ENCODE peak calls at places on chromosomes 12 and 14, in ten cellular contexts. M, Z, R, Y, V, I, O, F, D and S are unnamed samples.
A peak's percentile ranks its signal among the peaks of the same experiment; 100 is the strongest.

GRCh38 chr12:6285063-6285477 is 25.4 kb upstream of the PLEKHG6 start:
- DNase-seq in M (no peak), Z (peak; percentile 40), R (peak; percentile 81), Y (peak; percentile 47), V (no peak), I (peak; percentile 67), O (peak; percentile 62), F (no peak), D (peak; percentile 69), S (peak; percentile 66)

GRCh38 chr14:61545716-61546455 is 149.4 kb upstream of the HIF1A start:
- DNase-seq in M (no peak), Z (no peak), R (no peak), Y (no peak), V (no peak), I (peak; percentile 79), O (no peak), F (no peak), D (peak; percentile 42), S (no peak)

GRCh38 chr14:43161477-43161876 is 1345.6 kb downstream of the FSCB start:
- DNase-seq in M (no peak), Z (no peak), R (no peak), Y (no peak), V (no peak), I (no peak), O (no peak), F (no peak), D (no peak), S (no peak)

GRCh38 chr14:106518054-106518943 is 991.9 kb downstream of the TMEM121 start:
- DNase-seq in M (no peak), Z (peak; percentile 79), R (peak; percentile 91), Y (no peak), V (peak; percentile 32), I (no peak), O (peak; percentile 72), F (no peak), D (peak; percentile 80), S (no peak)

GRCh38 chr12:95608252-95609033 is 57.2 kb upstream of the USP44 start:
- DNase-seq in M (peak; percentile 66), Z (no peak), R (no peak), Y (peak; percentile 95), V (peak; percentile 64), I (no peak), O (peak; percentile 82), F (no peak), D (peak; percentile 90), S (no peak)

GRCh38 chr12:57429473-57430116 is 1.2 kb downstream of the R3HDM2 start:
- DNase-seq in M (no peak), Z (no peak), R (no peak), Y (no peak), V (no peak), I (no peak), O (no peak), F (peak; percentile 6), D (no peak), S (no peak)

GRCh38 chr12:21818627-21819026 is 44.1 kb upstream of the KCNJ8 start:
- DNase-seq in M (no peak), Z (no peak), R (no peak), Y (peak; percentile 77), V (no peak), I (no peak), O (no peak), F (peak; percentile 77), D (no peak), S (no peak)

GRCh38 chr14:61977217-61977616 is 215.0 kb downstream of the SNAPC1 start:
- DNase-seq in M (no peak), Z (no peak), R (no peak), Y (peak; percentile 21), V (no peak), I (no peak), O (no peak), F (no peak), D (no peak), S (no peak)

GRCh38 chr14:67241416-67242362 is at the start of gene PALS1:
- DNase-seq in M (peak; percentile 78), Z (no peak), R (no peak), Y (peak; percentile 73), V (no peak), I (peak; percentile 64), O (no peak), F (peak; percentile 66), D (no peak), S (no peak)

GRCh38 chr12:4579305-4580097 is 17.5 kb downstream of the DYRK4 start:
- DNase-seq in M (no peak), Z (no peak), R (no peak), Y (no peak), V (no peak), I (no peak), O (no peak), F (no peak), D (no peak), S (no peak)

GRCh38 chr12:7940906-7941305 is 4.9 kb upstream of the SLC2A3 start:
- DNase-seq in M (no peak), Z (no peak), R (no peak), Y (no peak), V (no peak), I (no peak), O (no peak), F (no peak), D (no peak), S (no peak)

GRCh38 chr14:74368026-74368425 is 19.8 kb downstream of the VRTN start:
- DNase-seq in M (peak; percentile 34), Z (no peak), R (no peak), Y (no peak), V (no peak), I (no peak), O (no peak), F (no peak), D (no peak), S (no peak)

GRCh38 chr14:103973354-103973753 is 31.0 kb upstream of the RD3L start:
- DNase-seq in M (no peak), Z (no peak), R (no peak), Y (no peak), V (no peak), I (no peak), O (no peak), F (no peak), D (no peak), S (no peak)

GRCh38 chr14:62253931-62254330 is 491.7 kb downstream of the SNAPC1 start:
- DNase-seq in M (no peak), Z (no peak), R (no peak), Y (no peak), V (no peak), I (no peak), O (no peak), F (no peak), D (no peak), S (no peak)

GRCh38 chr12:19833775-19834501 is 394.6 kb downstream of the AEBP2 start:
- DNase-seq in M (no peak), Z (no peak), R (no peak), Y (peak; percentile 60), V (no peak), I (no peak), O (no peak), F (no peak), D (no peak), S (no peak)

GRCh38 chr12:54984602-54985376 is at the start of gene TESPA1:
- DNase-seq in M (no peak), Z (peak; percentile 42), R (peak; percentile 85), Y (no peak), V (peak; percentile 60), I (no peak), O (peak; percentile 79), F (no peak), D (peak; percentile 83), S (peak; percentile 68)

GRCh38 chr14:50520947-50521815 is 11.2 kb downstream of the MAP4K5 start:
- DNase-seq in M (no peak), Z (peak; percentile 16), R (no peak), Y (peak; percentile 82), V (no peak), I (no peak), O (no peak), F (peak; percentile 82), D (no peak), S (no peak)